ENCODE peak calls at places on chromosomes 4 and X, in four cellular contexts. One of them, this sample, is unnamed.

GRCh38 chr4:104966349-104967033 is 180.2 kb upstream of the TET2 start:
- DNase-seq in neural progenitor cell: no peak
- DNase-seq in HCT116: no peak
- DNase-seq in lower lobe of right lung: no peak
- DNase-seq in this sample: no peak

GRCh38 chr4:105896984-105897760 is 1.9 kb downstream of the NPNT start:
- DNase-seq in HCT116: no peak
- DNase-seq in lower lobe of right lung: no peak
- DNase-seq in neural progenitor cell: no peak
- DNase-seq in this sample: no peak

GRCh38 chr4:125666635-125667034 is 351.9 kb downstream of the FAT4 start:
- DNase-seq in HCT116: no peak
- DNase-seq in lower lobe of right lung: no peak
- DNase-seq in neural progenitor cell: no peak
- DNase-seq in this sample: no peak

GRCh38 chrX:19611636-19612376 is 96.5 kb upstream of the MAP3K15 start:
- DNase-seq in HCT116: no peak
- DNase-seq in lower lobe of right lung: no peak
- DNase-seq in neural progenitor cell: no peak
- DNase-seq in this sample: no peak

GRCh38 chrX:122238801-122239200 is 945.3 kb upstream of the GRIA3 start:
- DNase-seq in lower lobe of right lung: no peak
- DNase-seq in HCT116: no peak
- DNase-seq in neural progenitor cell: no peak
- DNase-seq in this sample: no peak

GRCh38 chrX:1592128-1592862 is 891 bp downstream of the AKAP17A start:
- DNase-seq in neural progenitor cell: no peak
- DNase-seq in HCT116: no peak
- DNase-seq in lower lobe of right lung: no peak
- DNase-seq in this sample: peak; percentile 49

GRCh38 chrX:144722307-144722706 is 525.0 kb upstream of the SPANXN1 start:
- DNase-seq in lower lobe of right lung: no peak
- DNase-seq in neural progenitor cell: peak; percentile 30
- DNase-seq in HCT116: no peak
- DNase-seq in this sample: no peak

GRCh38 chr4:26741491-26741871 is 119.2 kb upstream of the STIM2 start:
- DNase-seq in neural progenitor cell: peak; percentile 65
- DNase-seq in lower lobe of right lung: no peak
- DNase-seq in HCT116: no peak
- DNase-seq in this sample: no peak

GRCh38 chr4:128782076-128782715 is 27.3 kb upstream of the JADE1 start:
- DNase-seq in lower lobe of right lung: no peak
- DNase-seq in neural progenitor cell: peak; percentile 24
- DNase-seq in HCT116: peak; percentile 18
- DNase-seq in this sample: no peak

GRCh38 chrX:68273887-68274286 is 159.4 kb downstream of the OPHN1 start:
- DNase-seq in lower lobe of right lung: no peak
- DNase-seq in HCT116: peak; percentile 8
- DNase-seq in neural progenitor cell: no peak
- DNase-seq in this sample: no peak

GRCh38 chrX:147853701-147854100 is 58.0 kb upstream of the FMR1 start:
- DNase-seq in lower lobe of right lung: no peak
- DNase-seq in HCT116: no peak
- DNase-seq in neural progenitor cell: no peak
- DNase-seq in this sample: no peak

GRCh38 chrX:105211051-105211575 is 9.4 kb downstream of the TEX13A start:
- DNase-seq in neural progenitor cell: no peak
- DNase-seq in HCT116: no peak
- DNase-seq in lower lobe of right lung: no peak
- DNase-seq in this sample: no peak

GRCh38 chrX:18160369-18160768 is 60.3 kb downstream of the BEND2 start:
- DNase-seq in lower lobe of right lung: no peak
- DNase-seq in HCT116: no peak
- DNase-seq in neural progenitor cell: no peak
- DNase-seq in this sample: no peak

GRCh38 chrX:122245943-122246342 is 938.1 kb upstream of the GRIA3 start:
- DNase-seq in lower lobe of right lung: no peak
- DNase-seq in neural progenitor cell: no peak
- DNase-seq in HCT116: no peak
- DNase-seq in this sample: no peak

GRCh38 chrX:38225093-38225492 is 4.4 kb upstream of the SRPX start:
- DNase-seq in neural progenitor cell: no peak
- DNase-seq in HCT116: no peak
- DNase-seq in lower lobe of right lung: no peak
- DNase-seq in this sample: no peak

GRCh38 chrX:97525981-97526380 is 642.3 kb downstream of the RPA4 start:
- DNase-seq in HCT116: no peak
- DNase-seq in neural progenitor cell: no peak
- DNase-seq in lower lobe of right lung: no peak
- DNase-seq in this sample: no peak

GRCh38 chrX:129511689-129512088 is 11.6 kb downstream of the SMARCA1 start:
- DNase-seq in neural progenitor cell: no peak
- DNase-seq in HCT116: no peak
- DNase-seq in lower lobe of right lung: no peak
- DNase-seq in this sample: no peak

GRCh38 chrX:115592997-115593734 is 32.2 kb downstream of the PLS3 start:
- DNase-seq in HCT116: no peak
- DNase-seq in neural progenitor cell: no peak
- DNase-seq in lower lobe of right lung: no peak
- DNase-seq in this sample: no peak

GRCh38 chr4:858136-858535 is 32.2 kb upstream of the CPLX1 start:
- DNase-seq in HCT116: no peak
- DNase-seq in neural progenitor cell: no peak
- DNase-seq in lower lobe of right lung: peak; percentile 14
- DNase-seq in this sample: peak; percentile 32

GRCh38 chr4:128393111-128393704 is 105.6 kb upstream of the PGRMC2 start:
- DNase-seq in lower lobe of right lung: no peak
- DNase-seq in neural progenitor cell: no peak
- DNase-seq in HCT116: no peak
- DNase-seq in this sample: no peak

GRCh38 chr4:21001490-21001889 is 301.2 kb downstream of the PACRGL start:
- DNase-seq in neural progenitor cell: no peak
- DNase-seq in HCT116: no peak
- DNase-seq in lower lobe of right lung: no peak
- DNase-seq in this sample: no peak

GRCh38 chr4:72302981-72303704 is 265.9 kb downstream of the ADAMTS3 start:
- DNase-seq in HCT116: peak; percentile 6
- DNase-seq in lower lobe of right lung: no peak
- DNase-seq in neural progenitor cell: peak; percentile 73
- DNase-seq in this sample: no peak

GRCh38 chr4:41795796-41796195 is 47.3 kb upstream of the PHOX2B start:
- DNase-seq in lower lobe of right lung: no peak
- DNase-seq in neural progenitor cell: no peak
- DNase-seq in HCT116: no peak
- DNase-seq in this sample: no peak

GRCh38 chr4:25100710-25101109 is 59.5 kb downstream of the SEPSECS start:
- DNase-seq in lower lobe of right lung: no peak
- DNase-seq in neural progenitor cell: no peak
- DNase-seq in HCT116: no peak
- DNase-seq in this sample: no peak

GRCh38 chr4:2333356-2333841 is 71.5 kb upstream of the MXD4 start:
- DNase-seq in HCT116: no peak
- DNase-seq in lower lobe of right lung: peak; percentile 81
- DNase-seq in neural progenitor cell: no peak
- DNase-seq in this sample: peak; percentile 17

GRCh38 chr4:122552898-122553297 is 68.0 kb downstream of the IL21 start:
- DNase-seq in HCT116: no peak
- DNase-seq in neural progenitor cell: no peak
- DNase-seq in lower lobe of right lung: no peak
- DNase-seq in this sample: no peak

GRCh38 chr4:77911091-77911490 is 48.5 kb downstream of the MRPL1 start:
- DNase-seq in HCT116: no peak
- DNase-seq in neural progenitor cell: no peak
- DNase-seq in lower lobe of right lung: no peak
- DNase-seq in this sample: no peak

GRCh38 chr4:6208416-6208815 is 8.1 kb upstream of the JAKMIP1 start:
- DNase-seq in HCT116: no peak
- DNase-seq in neural progenitor cell: no peak
- DNase-seq in lower lobe of right lung: no peak
- DNase-seq in this sample: no peak

GRCh38 chr4:173797296-173797695 is 267.3 kb upstream of the HAND2 start:
- DNase-seq in neural progenitor cell: no peak
- DNase-seq in HCT116: no peak
- DNase-seq in lower lobe of right lung: no peak
- DNase-seq in this sample: no peak

GRCh38 chrX:13688772-13689518 is at the start of gene RAB9A:
- DNase-seq in neural progenitor cell: peak; percentile 86
- DNase-seq in HCT116: peak; percentile 38
- DNase-seq in lower lobe of right lung: peak; percentile 86
- DNase-seq in this sample: peak; percentile 96

GRCh38 chrX:13689519-13690211 is 737 bp downstream of the RAB9A start:
- DNase-seq in HCT116: no peak
- DNase-seq in neural progenitor cell: peak; percentile 33
- DNase-seq in lower lobe of right lung: no peak
- DNase-seq in this sample: no peak

GRCh38 chrX:13692771-13693231 is 3.9 kb downstream of the RAB9A start:
- DNase-seq in neural progenitor cell: no peak
- DNase-seq in lower lobe of right lung: no peak
- DNase-seq in HCT116: peak; percentile 31
- DNase-seq in this sample: no peak

GRCh38 chrX:13691845-13692334 is 3.0 kb downstream of the RAB9A start:
- DNase-seq in HCT116: no peak
- DNase-seq in lower lobe of right lung: no peak
- DNase-seq in neural progenitor cell: no peak
- DNase-seq in this sample: no peak

DNA sequence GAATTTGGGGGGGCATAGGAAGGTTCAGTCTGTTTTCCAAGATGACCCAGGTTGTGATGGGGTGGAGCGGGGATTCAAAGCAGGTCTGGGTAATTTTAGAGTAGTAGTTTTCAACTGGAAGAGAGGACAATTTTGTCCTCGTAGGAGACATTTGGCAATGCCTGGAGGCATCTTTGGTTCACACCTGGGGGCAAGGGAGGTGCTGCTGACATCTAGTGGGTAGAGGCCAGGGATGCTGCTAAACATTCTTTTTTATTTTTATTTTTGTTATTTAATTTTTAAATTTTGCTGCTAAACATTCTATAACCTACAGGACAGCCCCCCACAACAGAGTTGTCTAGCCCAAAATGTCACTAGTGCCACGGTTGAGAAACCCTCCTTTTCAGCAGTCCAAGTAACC is 1.9 kb downstream of the RAB9A start:
- DNase-seq in HCT116: no peak
- DNase-seq in neural progenitor cell: no peak
- DNase-seq in lower lobe of right lung: no peak
- DNase-seq in this sample: no peak
- H3K4me3 ChIP-seq in HCT116: no peak overlapping the region
- H3K4me3 ChIP-seq in neural progenitor cell: peak overlapping the region; percentile 74
- H3K4me3 ChIP-seq in lower lobe of right lung: peak overlapping the region; percentile 63
- H3K4me3 ChIP-seq in this sample: peak overlapping the region; percentile 83

DNA sequence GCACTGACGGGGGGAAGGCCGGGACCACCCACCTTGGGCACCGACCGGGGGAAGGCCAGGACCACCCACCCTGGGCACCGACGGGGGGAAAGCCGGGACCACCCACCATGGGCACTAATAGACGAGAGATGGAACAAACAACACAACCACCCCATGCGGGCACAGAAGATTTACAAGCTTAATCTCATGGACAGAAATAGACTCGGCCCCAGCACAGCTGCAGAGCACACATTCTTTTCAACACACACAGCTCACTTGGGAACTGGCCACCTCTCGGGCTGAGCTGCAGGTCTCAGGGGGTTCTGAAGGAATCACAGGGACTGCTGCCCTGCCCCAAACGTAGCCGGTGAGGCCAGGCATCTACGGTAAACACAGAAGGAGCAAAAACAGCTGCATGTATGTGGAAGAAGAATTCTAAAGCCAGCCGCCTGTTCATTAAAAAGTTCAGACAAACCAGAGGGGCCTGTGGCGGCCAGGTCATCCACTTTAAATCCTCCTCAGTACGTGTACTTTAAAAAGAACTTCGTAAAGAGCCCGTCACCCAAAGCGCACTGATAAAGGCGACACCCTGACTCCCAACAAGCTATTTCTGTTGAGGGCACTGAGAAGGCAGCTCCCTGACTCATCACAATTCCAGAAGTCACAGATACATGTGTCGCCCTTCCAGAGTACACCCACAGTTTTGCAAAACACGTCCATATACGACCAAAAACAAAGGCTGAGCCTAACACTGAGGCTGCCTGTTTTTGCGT is 17.7 kb downstream of the PPP2R3B start:
- DNase-seq in lower lobe of right lung: no peak
- DNase-seq in neural progenitor cell: peak; percentile 72
- DNase-seq in HCT116: no peak
- DNase-seq in this sample: no peak
- H3K4me1 ChIP-seq in lower lobe of right lung: peaks cover 9% of the 10 kb centered on the region
- H3K4me1 ChIP-seq in neural progenitor cell: peaks cover 25% of the 10 kb centered on the region
- H3K4me1 ChIP-seq in HCT116: no peaks in the 10 kb centered on the region
- H3K4me1 ChIP-seq in this sample: no peaks in the 10 kb centered on the region

GRCh38 chrX:119624951-119625668 is 18.9 kb upstream of the NKRF start:
- DNase-seq in neural progenitor cell: no peak
- DNase-seq in lower lobe of right lung: no peak
- DNase-seq in HCT116: no peak
- DNase-seq in this sample: no peak
- H3K36me3 ChIP-seq in neural progenitor cell: no peaks in the 10 kb centered on the region
- H3K36me3 ChIP-seq in lower lobe of right lung: no peaks in the 10 kb centered on the region
- H3K36me3 ChIP-seq in HCT116: no peaks in the 10 kb centered on the region
- H3K36me3 ChIP-seq in this sample: no peaks in the 10 kb centered on the region

DNA sequence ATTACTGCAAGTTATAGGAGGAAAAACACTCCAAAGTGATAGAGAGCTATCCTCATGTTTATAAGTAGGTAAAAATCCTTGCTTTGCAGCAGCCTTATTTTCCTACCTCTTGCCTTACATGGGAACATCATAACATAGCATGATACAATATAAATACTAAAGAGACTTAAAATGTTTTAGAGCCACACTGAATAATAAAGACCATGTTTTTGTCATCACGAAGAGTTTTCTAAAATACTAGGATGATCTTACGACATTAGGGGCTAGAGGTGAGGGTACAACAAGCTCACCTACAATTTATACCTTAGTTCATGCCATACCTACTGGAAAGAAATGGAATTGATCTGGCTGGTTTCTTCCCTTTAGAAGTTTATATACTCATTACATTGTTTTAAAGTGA is 184.8 kb downstream of the FBXW7 start:
- DNase-seq in HCT116: no peak
- DNase-seq in neural progenitor cell: no peak
- DNase-seq in lower lobe of right lung: no peak
- DNase-seq in this sample: no peak
- H3K4me3 ChIP-seq in HCT116: no peak overlapping the region
- H3K4me3 ChIP-seq in neural progenitor cell: no peak overlapping the region
- H3K4me3 ChIP-seq in lower lobe of right lung: peak overlapping the region; percentile 39
- H3K4me3 ChIP-seq in this sample: no peak overlapping the region

DNA sequence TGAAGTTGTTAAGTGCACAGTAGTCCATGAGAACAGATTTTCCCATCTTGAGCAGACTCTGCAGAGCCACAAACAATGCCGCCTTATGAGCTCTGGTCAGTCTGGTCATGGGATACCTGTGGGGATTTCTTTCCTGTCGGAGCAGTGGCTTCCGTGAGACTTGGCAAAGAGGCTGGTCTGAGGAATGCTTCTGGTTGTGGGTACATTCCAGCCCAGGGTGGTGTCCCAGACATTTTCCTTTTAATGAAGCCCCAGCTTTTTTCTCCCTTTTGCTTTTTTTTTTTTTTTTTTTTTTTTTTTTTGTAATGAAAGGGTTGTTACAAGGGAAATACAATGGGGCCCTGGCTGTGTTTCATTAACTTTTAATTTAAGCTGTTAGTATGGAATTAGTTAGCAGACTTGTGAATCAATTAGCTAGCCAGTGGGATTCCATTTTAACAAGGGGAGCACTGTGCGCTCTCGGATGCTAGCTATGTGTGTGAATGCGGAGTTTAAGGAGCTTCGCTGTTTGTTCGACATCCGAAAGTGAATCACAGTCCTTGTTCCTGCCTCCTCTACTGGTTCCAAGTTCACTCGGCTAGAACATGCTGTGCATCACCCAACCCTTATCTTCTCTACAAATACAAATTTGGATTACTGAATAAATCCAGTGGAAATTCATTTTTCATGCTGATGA is 225.1 kb downstream of the CBR4 start:
- DNase-seq in neural progenitor cell: peak; percentile 89
- DNase-seq in lower lobe of right lung: no peak
- DNase-seq in HCT116: no peak
- DNase-seq in this sample: no peak
- H3K4me1 ChIP-seq in neural progenitor cell: peaks cover 48% of the 10 kb centered on the region
- H3K4me1 ChIP-seq in lower lobe of right lung: no peaks in the 10 kb centered on the region
- H3K4me1 ChIP-seq in HCT116: peaks cover 24% of the 10 kb centered on the region
- H3K4me1 ChIP-seq in this sample: no peaks in the 10 kb centered on the region